ENCODE peak calls at places on chromosomes 2 and 18, in four cellular contexts. S is heart right ventricle, Y is K562, V is cardiac muscle cell. H is an unnamed sample.

GRCh38 chr18:12397254-12397653 is 10.5 kb upstream of the PRELID3A start:
- DNase-seq in V (no peak), Y (no peak), S (no peak), H (no peak)

GRCh38 chr18:63119647-63120046 is 199.9 kb downstream of the BCL2 start:
- DNase-seq in V (no peak), Y (peak; percentile 10), S (no peak), H (peak; percentile 40)

GRCh38 chr2:202014328-202015034 is 19.2 kb upstream of the FZD7 start:
- DNase-seq in Y (no peak), V (no peak), S (no peak), H (no peak)

GRCh38 chr2:62056341-62056740 is 139.6 kb upstream of the B3GNT2 start:
- DNase-seq in V (no peak), Y (no peak), S (no peak), H (no peak)

GRCh38 chr2:42706836-42707235 is 57.1 kb downstream of the OXER1 start:
- DNase-seq in Y (no peak), V (no peak), S (no peak), H (no peak)

GRCh38 chr2:146992057-146992456 is 852.8 kb upstream of the ACVR2A start:
- DNase-seq in V (no peak), S (no peak), Y (no peak), H (peak; percentile 49)

GRCh38 chr2:229270551-229271410 is at the start of gene PID1:
- DNase-seq in Y (no peak), S (peak; percentile 48), V (peak; percentile 75), H (peak; percentile 37)

GRCh38 chr2:134280726-134281125 is 26.9 kb downstream of the MGAT5 start:
- DNase-seq in V (no peak), S (no peak), Y (no peak), H (no peak)

GRCh38 chr2:86372641-86373502 is 35.4 kb upstream of the REEP1 start:
- DNase-seq in V (peak; percentile 73), S (no peak), Y (peak; percentile 40), H (peak; percentile 36)

GRCh38 chr2:237167038-237167437 is 81.3 kb downstream of the COPS8 start:
- DNase-seq in Y (no peak), S (no peak), V (no peak), H (no peak)

GRCh38 chr18:50169149-50169548 is 25.8 kb downstream of the MYO5B start:
- DNase-seq in V (no peak), S (no peak), Y (no peak), H (no peak)

GRCh38 chr18:50172367-50172766 is 22.6 kb downstream of the MYO5B start:
- DNase-seq in V (no peak), S (no peak), Y (no peak), H (no peak)

GRCh38 chr18:50170004-50170403 is 24.9 kb downstream of the MYO5B start:
- DNase-seq in S (no peak), Y (no peak), V (no peak), H (no peak)
- TF ChIP-seq CTCF in S (no peak), Y (peak; percentile 6), V (no peak), H (no peak)

GRCh38 chr2:239396881-239397681 is 3.7 kb downstream of the HDAC4 start:
- DNase-seq in S (no peak), V (peak; percentile 10), Y (no peak), H (no peak)

GRCh38 chr2:239397856-239398470 is 2.9 kb downstream of the HDAC4 start:
- DNase-seq in V (no peak), Y (no peak), S (no peak), H (no peak)

GRCh38 chr2:239400000-239400831 is 604 bp downstream of the HDAC4 start:
- DNase-seq in V (peak; percentile 76), S (no peak), Y (peak; percentile 22), H (no peak)

GRCh38 chr2:239399404-239399999 is 1.3 kb downstream of the HDAC4 start:
- DNase-seq in Y (peak; percentile 10), V (peak; percentile 27), S (no peak), H (peak; percentile 27)

DNA sequence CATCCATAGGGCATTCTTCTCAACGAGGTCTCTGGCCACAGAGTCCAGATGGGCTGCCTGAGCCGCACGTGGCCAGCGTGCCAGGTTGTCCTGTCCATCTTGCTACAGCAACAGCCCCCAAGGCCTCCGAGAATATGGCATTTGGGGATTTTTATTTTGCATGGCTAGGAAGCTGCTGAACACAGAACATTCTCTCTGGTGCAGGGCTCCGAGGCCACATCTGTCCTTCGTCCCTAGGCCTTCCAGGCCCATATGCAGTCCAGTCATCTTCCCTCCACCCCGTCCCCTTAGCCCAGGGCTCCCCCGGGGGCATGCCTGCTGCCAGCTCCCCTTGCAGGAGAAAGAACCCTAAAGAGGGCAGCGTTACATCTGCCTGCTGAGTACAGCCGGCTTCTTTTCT is 2.3 kb downstream of the HDAC4 start:
- DNase-seq in Y (no peak), V (no peak), S (no peak), H (no peak)
- H3K4me3 ChIP-seq in Y (no peak overlapping the region), V (no peak overlapping the region), S (no peak overlapping the region), H (no peak overlapping the region)

GRCh38 chr18:35513181-35513932 is 15.6 kb upstream of the INO80C start:
- DNase-seq in V (peak; percentile 52), S (peak; percentile 45), Y (no peak), H (peak; percentile 74)

GRCh38 chr18:35511428-35511827 is 13.7 kb upstream of the INO80C start:
- DNase-seq in V (no peak), Y (no peak), S (no peak), H (no peak)

GRCh38 chr18:35512761-35513160 is 15.0 kb upstream of the INO80C start:
- DNase-seq in Y (no peak), V (no peak), S (no peak), H (no peak)

GRCh38 chr18:35510071-35511010 is 12.6 kb upstream of the INO80C start:
- DNase-seq in S (no peak), V (peak; percentile 69), Y (no peak), H (no peak)

GRCh38 chr18:35511833-35512232 is 14.1 kb upstream of the INO80C start:
- DNase-seq in S (no peak), Y (no peak), V (no peak), H (no peak)
- TF ChIP-seq CTCF in S (no peak), Y (peak; percentile 41), V (no peak), H (no peak)

GRCh38 chr2:176129013-176129796 is at the start of gene HOXD8:
- DNase-seq in Y (peak; percentile 33), V (peak; percentile 57), S (peak; percentile 43), H (peak; percentile 88)

GRCh38 chr2:176130153-176130916 is 830 bp downstream of the HOXD8 start:
- DNase-seq in V (peak; percentile 65), Y (peak; percentile 58), S (no peak), H (peak; percentile 86)

GRCh38 chr2:176128172-176129012 is 1.1 kb upstream of the HOXD8 start:
- DNase-seq in S (no peak), V (no peak), Y (no peak), H (peak; percentile 45)

GRCh38 chr2:176130917-176131616 is 1.6 kb downstream of the HOXD8 start:
- DNase-seq in S (no peak), Y (no peak), V (no peak), H (no peak)

DNA sequence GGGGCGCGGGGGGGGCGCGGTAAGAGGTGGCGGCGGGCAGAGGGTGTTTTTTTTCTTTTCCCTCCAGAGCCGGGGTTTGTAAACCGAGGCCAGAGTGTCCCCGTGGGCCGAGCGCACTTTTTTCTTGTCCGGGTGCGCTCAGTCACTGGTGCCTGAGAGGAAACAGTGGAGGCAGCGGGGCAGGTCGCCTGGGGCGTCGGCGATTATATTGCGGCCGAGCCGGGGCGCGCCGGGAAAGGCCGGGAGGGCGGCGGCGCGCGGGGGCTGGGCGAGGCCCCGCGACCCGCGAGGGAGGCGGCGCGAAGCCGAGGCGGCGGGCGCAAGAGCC is 284 bp downstream of the HOXD8 start:
- DNase-seq in V (no peak), Y (no peak), S (no peak), H (no peak)
- H3K4me3 ChIP-seq in V (peak overlapping the region; percentile 35), Y (peak overlapping the region; percentile 27), S (peak overlapping the region; percentile 39), H (peak overlapping the region; percentile 56)

DNA sequence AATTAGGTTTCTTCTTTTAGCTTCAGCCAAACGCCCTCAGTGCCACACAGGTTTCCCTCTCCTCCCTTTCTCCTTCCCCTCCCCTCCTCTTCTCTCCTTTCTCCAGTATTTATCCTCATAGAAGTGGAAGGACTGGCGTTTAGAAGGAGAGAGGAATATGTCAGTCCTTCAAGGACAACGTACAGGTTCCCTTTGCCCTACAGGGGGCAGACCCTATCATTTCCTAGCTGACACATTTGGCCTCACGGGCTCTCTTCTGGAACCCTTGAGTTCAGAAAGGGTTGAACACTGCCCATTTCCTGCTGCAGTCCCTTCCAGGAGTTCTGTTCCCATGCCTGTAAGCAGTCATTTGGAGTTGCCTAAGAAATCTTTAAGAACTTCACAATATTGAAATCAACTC is 46.1 kb downstream of the CDCA7 start:
- DNase-seq in V (peak; percentile 23), S (no peak), Y (peak; percentile 49), H (peak; percentile 16)
- TF ChIP-seq CTCF in V (peak; percentile 22), S (no peak), Y (peak; percentile 59), H (peak; percentile 42)

GRCh38 chr18:3217930-3218647 is 1.7 kb downstream of the MYOM1 start:
- DNase-seq in Y (peak; percentile 52), V (peak; percentile 80), S (no peak), H (peak; percentile 16)
- H3K4me3 ChIP-seq in Y (no peak overlapping the region), V (peak overlapping the region; percentile 56), S (peak overlapping the region; percentile 60), H (no peak overlapping the region)

GRCh38 chr2:165018207-165018606 is 62.9 kb upstream of the SLC38A11 start:
- DNase-seq in V (peak; percentile 24), Y (no peak), S (no peak), H (no peak)

GRCh38 chr2:165011199-165011598 is 55.9 kb upstream of the SLC38A11 start:
- DNase-seq in Y (no peak), V (no peak), S (no peak), H (no peak)

GRCh38 chr2:165016772-165017411 is 61.6 kb upstream of the SLC38A11 start:
- DNase-seq in S (no peak), Y (no peak), V (peak; percentile 65), H (peak; percentile 59)

GRCh38 chr2:165013944-165014619 is 58.8 kb upstream of the SLC38A11 start:
- DNase-seq in Y (no peak), V (no peak), S (no peak), H (no peak)

GRCh38 chr2:165015052-165015642 is 59.8 kb upstream of the SLC38A11 start:
- DNase-seq in Y (peak; percentile 39), S (peak; percentile 49), V (peak; percentile 84), H (peak; percentile 67)
- TF ChIP-seq CTCF in Y (peak; percentile 69), S (peak; percentile 73), V (peak; percentile 95), H (peak; percentile 95)

DNA sequence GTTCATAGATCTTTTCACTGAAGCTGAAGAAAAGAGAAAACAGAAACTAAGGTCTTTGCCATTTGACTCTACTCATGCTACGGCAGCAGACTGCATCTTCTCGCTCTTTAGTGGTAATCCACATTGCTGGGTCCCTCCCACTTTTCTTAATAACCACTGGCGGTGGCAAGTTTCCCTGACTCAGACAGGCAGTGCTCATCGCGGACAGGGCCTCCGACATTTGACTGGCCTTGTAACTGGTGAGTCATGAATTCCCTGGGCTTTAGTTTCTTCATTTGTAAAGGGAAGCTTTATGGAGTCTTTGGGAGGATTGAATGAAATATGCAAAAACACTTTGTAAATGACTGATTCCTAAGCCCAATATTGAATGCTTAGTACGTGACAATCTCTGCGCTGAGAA is 238.2 kb upstream of the RBBP8 start:
- DNase-seq in V (no peak), S (peak; percentile 30), Y (no peak), H (peak; percentile 97)
- H3K4me3 ChIP-seq in V (no peak overlapping the region), S (no peak overlapping the region), Y (no peak overlapping the region), H (no peak overlapping the region)

H was measured in fibroblast of mammary gland.